ENCODE peak calls at places on chromosomes 7 and 10, in nine cellular contexts. Q is stimulated activated CD4-positive, alpha-beta T cell treated with anti-CD3 and anti-CD28 coated beads, Interleukin-2, amount 100 ng/mL, for 24 hours; U is GM23248; S is Calu3; A is kidney epithelial cell; H is body of pancreas; G is substantia nigra; E is foreskin fibroblast; K is left ventricle myocardium inferior. Z is an unnamed sample.

GRCh38 chr7:99928188-99928587 is 1.2 kb downstream of the GJC3 start:
- DNase-seq in Q (no peak), U (no peak), S (no peak), A (no peak), H (no peak), G (no peak), E (no peak), K (no peak), Z (no peak)

GRCh38 chr7:44375236-44375699 is 49.9 kb upstream of the CAMK2B start:
- DNase-seq in Q (no peak), U (no peak), S (peak), A (no peak), H (no peak), G (no peak), E (no peak), K (no peak), Z (no peak)

GRCh38 chr7:37916673-37917660 is at the start of gene SFRP4:
- DNase-seq in Q (no peak), U (peak), S (peak), A (no peak), H (peak), G (no peak), E (peak), K (peak), Z (no peak)

GRCh38 chr7:35596061-35596460 is 98.9 kb downstream of the HERPUD2 start:
- DNase-seq in Q (no peak), U (peak), S (no peak), A (no peak), H (no peak), G (no peak), E (peak), K (no peak), Z (no peak)

GRCh38 chr7:149334930-149335329 is 72.9 kb downstream of the ZNF783 start:
- DNase-seq in Q (no peak), U (no peak), S (no peak), A (no peak), H (no peak), G (no peak), E (no peak), K (no peak), Z (no peak)

GRCh38 chr10:103564799-103565365 is 71.4 kb downstream of the NEURL1 start:
- DNase-seq in Q (peak), U (peak), S (no peak), A (no peak), H (peak), G (no peak), E (no peak), K (no peak), Z (no peak)

GRCh38 chr10:70786799-70787415 is 1.7 kb upstream of the TBATA start:
- DNase-seq in Q (no peak), U (peak), S (no peak), A (no peak), H (no peak), G (no peak), E (peak), K (no peak), Z (no peak)

GRCh38 chr7:100879685-100880261 is 4.9 kb downstream of the SRRT start:
- DNase-seq in Q (no peak), U (no peak), S (no peak), A (no peak), H (no peak), G (peak), E (no peak), K (no peak), Z (no peak)

GRCh38 chr10:122336961-122337360 is 37.5 kb upstream of the PLEKHA1 start:
- DNase-seq in Q (peak), U (no peak), S (no peak), A (no peak), H (no peak), G (no peak), E (no peak), K (no peak), Z (no peak)

GRCh38 chr7:2834748-2835441 is 9.2 kb downstream of the GNA12 start:
- DNase-seq in Q (no peak), U (no peak), S (no peak), A (no peak), H (no peak), G (no peak), E (no peak), K (no peak), Z (no peak)

GRCh38 chr7:90383422-90383821 is 19.8 kb upstream of the CLDN12 start:
- DNase-seq in Q (no peak), U (peak), S (no peak), A (no peak), H (no peak), G (no peak), E (peak), K (no peak), Z (no peak)

GRCh38 chr10:71467569-71468362 is 71.0 kb downstream of the CDH23 start:
- DNase-seq in Q (no peak), U (no peak), S (no peak), A (no peak), H (no peak), G (no peak), E (no peak), K (no peak), Z (no peak)

GRCh38 chr7:130269318-130269694 is 2.6 kb downstream of the CPA2 start:
- DNase-seq in Q (no peak), U (no peak), S (no peak), A (no peak), H (no peak), G (no peak), E (no peak), K (no peak), Z (no peak)

GRCh38 chr10:12474727-12475414 is 125.5 kb downstream of the CAMK1D start:
- DNase-seq in Q (no peak), U (no peak), S (no peak), A (no peak), H (no peak), G (no peak), E (no peak), K (no peak), Z (no peak)

GRCh38 chr7:16599860-16600259 is 45.7 kb downstream of the ANKMY2 start:
- DNase-seq in Q (no peak), U (no peak), S (peak), A (no peak), H (no peak), G (no peak), E (no peak), K (no peak), Z (no peak)

GRCh38 chr7:47901542-47901941 is 46.7 kb downstream of the PKD1L1 start:
- DNase-seq in Q (no peak), U (peak), S (no peak), A (peak), H (no peak), G (no peak), E (peak), K (no peak), Z (no peak)

GRCh38 chr10:128526793-128527375 is 400.7 kb upstream of the MKI67 start:
- DNase-seq in Q (no peak), U (no peak), S (no peak), A (no peak), H (no peak), G (peak), E (no peak), K (no peak), Z (no peak)

GRCh38 chr10:1050145-1050544 is 1.2 kb upstream of the IDI1 start:
- DNase-seq in Q (no peak), U (peak), S (no peak), A (no peak), H (no peak), G (no peak), E (no peak), K (no peak), Z (no peak)

GRCh38 chr7:143042821-143043271 is 9.3 kb upstream of the OR6V1 start:
- DNase-seq in Q (no peak), U (peak), S (no peak), A (no peak), H (no peak), G (no peak), E (peak), K (no peak), Z (no peak)

GRCh38 chr10:23345861-23346260 is 1.3 kb upstream of the C10orf67 start:
- DNase-seq in Q (no peak), U (peak), S (peak), A (no peak), H (no peak), G (no peak), E (peak), K (no peak), Z (peak)

GRCh38 chr10:11150876-11151275 is 133.2 kb downstream of the CELF2 start:
- DNase-seq in Q (no peak), U (no peak), S (no peak), A (no peak), H (no peak), G (no peak), E (no peak), K (no peak), Z (no peak)

GRCh38 chr10:60955957-60956425 is 12.0 kb upstream of the RHOBTB1 start:
- DNase-seq in Q (no peak), U (peak), S (peak), A (no peak), H (no peak), G (no peak), E (peak), K (no peak), Z (no peak)

GRCh38 chr10:80382989-80383388 is 25.4 kb upstream of the PRXL2A start:
- DNase-seq in Q (peak), U (peak), S (peak), A (peak), H (peak), G (no peak), E (peak), K (no peak), Z (no peak)

GRCh38 chr10:104351067-104351681 is 2.5 kb upstream of the CFAP58 start:
- DNase-seq in Q (no peak), U (peak), S (no peak), A (no peak), H (no peak), G (no peak), E (peak), K (no peak), Z (no peak)

GRCh38 chr10:114401195-114401741 is 3.0 kb downstream of the AFAP1L2 start:
- DNase-seq in Q (no peak), U (peak), S (no peak), A (no peak), H (no peak), G (no peak), E (peak), K (peak), Z (no peak)

GRCh38 chr7:71886066-71886465 is 526.1 kb downstream of the CALN1 start:
- DNase-seq in Q (no peak), U (no peak), S (no peak), A (no peak), H (no peak), G (peak), E (no peak), K (no peak), Z (no peak)

GRCh38 chr10:34024708-34025425 is 690.4 kb upstream of the NRP1 start:
- DNase-seq in Q (no peak), U (peak), S (peak), A (no peak), H (no peak), G (no peak), E (peak), K (no peak), Z (no peak)

GRCh38 chr7:39304683-39305405 is 261.4 kb upstream of the YAE1 start:
- DNase-seq in Q (no peak), U (peak), S (no peak), A (no peak), H (no peak), G (no peak), E (no peak), K (no peak), Z (no peak)

GRCh38 chr7:136869006-136869961 is 832 bp downstream of the CHRM2 start:
- DNase-seq in Q (no peak), U (peak), S (no peak), A (no peak), H (no peak), G (no peak), E (peak), K (peak), Z (no peak)

GRCh38 chr10:79239930-79240713 is 107.1 kb upstream of the PPIF start:
- DNase-seq in Q (no peak), U (no peak), S (no peak), A (no peak), H (no peak), G (no peak), E (no peak), K (no peak), Z (no peak)

GRCh38 chr10:124589491-124590006 is 127.9 kb downstream of the LHPP start:
- DNase-seq in Q (no peak), U (peak), S (peak), A (no peak), H (peak), G (peak), E (no peak), K (no peak), Z (no peak)

GRCh38 chr7:89987665-89988064 is 166.6 kb upstream of the STEAP1 start:
- DNase-seq in Q (no peak), U (no peak), S (no peak), A (no peak), H (no peak), G (no peak), E (no peak), K (no peak), Z (no peak)

GRCh38 chr7:118352854-118353453 is 128.4 kb downstream of the ANKRD7 start:
- DNase-seq in Q (no peak), U (peak), S (no peak), A (no peak), H (no peak), G (no peak), E (no peak), K (no peak), Z (no peak)

GRCh38 chr10:133421336-133422222 is 2.8 kb downstream of the SPRN start:
- DNase-seq in Q (no peak), U (no peak), S (no peak), A (no peak), H (no peak), G (no peak), E (no peak), K (no peak), Z (no peak)

GRCh38 chr10:103244663-103245271 is 920 bp upstream of the RPEL1 start:
- DNase-seq in Q (peak), U (peak), S (peak), A (no peak), H (peak), G (peak), E (peak), K (peak), Z (no peak)

GRCh38 chr7:27764109-27764508 is 24.1 kb downstream of the TAX1BP1 start:
- DNase-seq in Q (no peak), U (no peak), S (no peak), A (no peak), H (no peak), G (no peak), E (no peak), K (no peak), Z (no peak)

Z was measured in keratinocyte.